ENCODE peak calls at places on chromosomes 1 and 21, in seven cellular contexts. I is fibroblast of lung, J is DND-41, D is astrocyte, U is PC-3, P is colonic mucosa, N is mammary epithelial cell. B is an unnamed sample.

GRCh38 chr1:197171531-197171930 is 25.1 kb upstream of the ASPM start:
- DNase-seq in I (peak; percentile 30), J (no peak), D (no peak), U (peak; percentile 11), P (no peak), N (no peak), B (no peak)

GRCh38 chr1:16139473-16139962 is 16.4 kb downstream of the EPHA2 start:
- DNase-seq in I (peak; percentile 95), J (no peak), D (peak; percentile 94), U (peak; percentile 95), P (no peak), N (peak; percentile 87), B (no peak)

GRCh38 chr1:41362749-41363631 is 1.8 kb downstream of the FOXO6 start:
- DNase-seq in I (no peak), J (no peak), D (no peak), U (no peak), P (no peak), N (no peak), B (no peak)

GRCh38 chr1:102897537-102897936 is 210.8 kb downstream of the COL11A1 start:
- DNase-seq in I (peak; percentile 87), J (no peak), D (peak; percentile 84), U (peak; percentile 85), P (no peak), N (peak; percentile 55), B (no peak)

GRCh38 chr1:11059990-11060948 is at the start of gene SRM:
- DNase-seq in I (peak; percentile 86), J (peak; percentile 92), D (peak; percentile 74), U (peak; percentile 97), P (peak; percentile 89), N (peak; percentile 90), B (no peak)

GRCh38 chr1:62064831-62065230 is 129.8 kb upstream of the L1TD1 start:
- DNase-seq in I (peak; percentile 25), J (no peak), D (peak; percentile 8), U (no peak), P (no peak), N (no peak), B (no peak)

GRCh38 chr1:83619497-83619896 is 379.4 kb downstream of the TTLL7 start:
- DNase-seq in I (no peak), J (no peak), D (no peak), U (no peak), P (no peak), N (no peak), B (peak; percentile 60)

GRCh38 chr1:21672478-21673276 is 3.5 kb upstream of the RAP1GAP start:
- DNase-seq in I (peak; percentile 56), J (no peak), D (peak; percentile 20), U (no peak), P (no peak), N (no peak), B (no peak)

GRCh38 chr1:228174482-228175315 is 9.1 kb downstream of the IBA57 start:
- DNase-seq in I (no peak), J (no peak), D (no peak), U (peak; percentile 51), P (no peak), N (no peak), B (no peak)

GRCh38 chr1:30817548-30817947 is 60.0 kb upstream of the LAPTM5 start:
- DNase-seq in I (no peak), J (no peak), D (no peak), U (no peak), P (no peak), N (no peak), B (no peak)

GRCh38 chr1:30817083-30817450 is 59.5 kb upstream of the LAPTM5 start:
- DNase-seq in I (no peak), J (no peak), D (no peak), U (no peak), P (no peak), N (no peak), B (no peak)

GRCh38 chr1:30814292-30814691 is 56.7 kb upstream of the LAPTM5 start:
- DNase-seq in I (no peak), J (no peak), D (no peak), U (no peak), P (no peak), N (no peak), B (no peak)

GRCh38 chr1:30815556-30815955 is 58.0 kb upstream of the LAPTM5 start:
- DNase-seq in I (no peak), J (no peak), D (no peak), U (no peak), P (no peak), N (no peak), B (no peak)

DNA sequence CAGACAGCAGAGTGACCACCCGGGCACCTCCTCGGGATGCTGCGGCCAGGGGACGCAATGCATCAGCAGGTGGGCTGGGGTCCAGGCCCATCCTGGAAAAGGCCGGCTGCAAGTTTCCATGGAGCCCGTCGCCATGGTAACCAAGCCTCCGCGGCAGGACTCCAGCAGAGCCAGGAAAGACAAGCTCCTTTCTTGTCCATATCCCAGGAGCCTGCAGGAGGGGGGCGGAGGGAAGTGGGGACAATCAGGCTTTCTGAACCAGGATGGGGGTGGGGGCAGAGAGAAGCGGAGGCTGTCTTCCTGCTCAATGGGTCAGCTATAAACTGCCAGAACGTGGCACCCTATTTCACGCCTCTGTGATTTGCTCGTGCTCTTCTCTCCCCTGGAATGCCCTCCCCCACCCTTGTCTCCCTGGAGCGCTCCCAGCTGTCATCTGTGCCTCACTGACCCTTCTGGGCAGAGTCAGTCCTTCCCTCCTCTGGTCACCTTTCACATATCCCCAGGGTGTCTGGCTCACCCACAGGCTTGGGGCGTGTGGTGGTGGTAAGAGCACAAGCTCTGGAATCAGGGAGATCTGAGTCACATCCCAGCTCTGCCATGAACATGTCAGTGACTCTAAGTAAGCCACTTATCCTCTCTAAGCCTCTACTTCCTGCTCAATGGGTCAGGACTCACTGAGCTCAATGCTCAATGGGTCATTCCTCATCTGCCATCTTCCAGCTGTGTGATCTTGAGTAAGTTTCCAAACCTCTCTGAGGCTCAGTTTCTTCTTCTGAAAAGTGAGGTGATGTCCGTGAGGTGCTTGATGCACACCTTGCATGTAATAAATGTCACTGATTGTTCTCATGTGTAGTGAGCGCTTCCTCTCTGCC is 58.9 kb upstream of the LAPTM5 start:
- DNase-seq in I (peak; percentile 94), J (no peak), D (peak; percentile 91), U (peak; percentile 84), P (peak; percentile 31), N (peak; percentile 87), B (no peak)
- H3K27ac ChIP-seq in I (no peak overlapping the region), J (no peak overlapping the region), D (peak overlapping the region; percentile 5), U (no peak overlapping the region), P (peak overlapping the region; percentile 19), N (no peak overlapping the region), B (no peak overlapping the region)

DNA sequence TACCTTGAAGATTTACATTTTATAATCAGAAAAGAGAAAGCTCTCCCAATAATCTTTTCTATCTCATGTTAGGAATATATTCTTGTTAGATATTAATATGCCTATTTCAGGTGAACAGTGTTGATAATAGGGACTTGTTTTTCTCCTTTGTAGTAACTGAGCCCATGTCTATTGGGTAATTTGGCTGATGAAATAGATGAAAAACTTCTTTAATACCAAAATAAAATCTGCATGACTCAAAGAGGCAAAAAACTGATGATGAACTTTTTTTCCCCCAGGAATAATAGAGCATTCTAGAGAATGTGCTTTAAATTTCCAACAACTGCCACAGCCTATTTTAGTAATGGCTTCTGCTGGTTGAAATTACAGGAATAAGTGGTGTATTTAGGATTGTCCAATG is 178.9 kb upstream of the GREM2 start:
- DNase-seq in I (no peak), J (no peak), D (no peak), U (no peak), P (no peak), N (no peak), B (no peak)
- H3K9ac ChIP-seq in I (no peak overlapping the region), J (no peak overlapping the region), D (no peak overlapping the region), U (no peak overlapping the region), P (no peak overlapping the region), N (no peak overlapping the region), B (no peak overlapping the region)

GRCh38 chr21:42386034-42386591 is 9.7 kb downstream of the TMPRSS3 start:
- DNase-seq in I (no peak), J (no peak), D (no peak), U (no peak), P (peak; percentile 71), N (no peak), B (no peak)

GRCh38 chr21:42383331-42383730 is 12.5 kb downstream of the TMPRSS3 start:
- DNase-seq in I (no peak), J (no peak), D (no peak), U (no peak), P (no peak), N (no peak), B (no peak)

GRCh38 chr21:42384184-42384583 is 11.7 kb downstream of the TMPRSS3 start:
- DNase-seq in I (no peak), J (no peak), D (no peak), U (no peak), P (no peak), N (no peak), B (no peak)

GRCh38 chr21:42385619-42386018 is 10.2 kb downstream of the TMPRSS3 start:
- DNase-seq in I (no peak), J (no peak), D (no peak), U (no peak), P (no peak), N (no peak), B (no peak)

DNA sequence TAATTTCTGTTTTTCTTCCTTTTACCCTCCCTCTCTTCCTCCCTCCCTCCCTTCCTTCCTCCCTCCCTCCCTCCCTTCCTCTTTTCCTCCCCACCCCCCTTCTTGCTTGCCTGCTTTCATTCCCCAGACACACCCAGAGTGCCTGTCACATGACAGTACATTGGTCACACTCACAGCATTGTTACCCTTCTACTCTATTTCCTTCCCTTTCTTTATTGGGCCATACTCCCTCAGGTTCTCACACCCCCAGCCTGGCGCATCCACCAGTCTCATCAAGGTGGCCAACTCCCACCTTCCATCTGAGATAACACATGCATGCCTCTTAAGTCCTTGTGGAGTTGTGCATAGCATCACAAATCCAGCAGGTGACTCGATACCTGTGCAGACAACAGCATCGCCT is 10.9 kb downstream of the TMPRSS3 start:
- DNase-seq in I (no peak), J (peak; percentile 18), D (no peak), U (peak; percentile 21), P (peak; percentile 89), N (no peak), B (no peak)
- H3K27ac ChIP-seq in I (no peak overlapping the region), J (peak overlapping the region; percentile 2), D (no peak overlapping the region), U (no peak overlapping the region), P (peak overlapping the region; percentile 40), N (no peak overlapping the region), B (no peak overlapping the region)

DNA sequence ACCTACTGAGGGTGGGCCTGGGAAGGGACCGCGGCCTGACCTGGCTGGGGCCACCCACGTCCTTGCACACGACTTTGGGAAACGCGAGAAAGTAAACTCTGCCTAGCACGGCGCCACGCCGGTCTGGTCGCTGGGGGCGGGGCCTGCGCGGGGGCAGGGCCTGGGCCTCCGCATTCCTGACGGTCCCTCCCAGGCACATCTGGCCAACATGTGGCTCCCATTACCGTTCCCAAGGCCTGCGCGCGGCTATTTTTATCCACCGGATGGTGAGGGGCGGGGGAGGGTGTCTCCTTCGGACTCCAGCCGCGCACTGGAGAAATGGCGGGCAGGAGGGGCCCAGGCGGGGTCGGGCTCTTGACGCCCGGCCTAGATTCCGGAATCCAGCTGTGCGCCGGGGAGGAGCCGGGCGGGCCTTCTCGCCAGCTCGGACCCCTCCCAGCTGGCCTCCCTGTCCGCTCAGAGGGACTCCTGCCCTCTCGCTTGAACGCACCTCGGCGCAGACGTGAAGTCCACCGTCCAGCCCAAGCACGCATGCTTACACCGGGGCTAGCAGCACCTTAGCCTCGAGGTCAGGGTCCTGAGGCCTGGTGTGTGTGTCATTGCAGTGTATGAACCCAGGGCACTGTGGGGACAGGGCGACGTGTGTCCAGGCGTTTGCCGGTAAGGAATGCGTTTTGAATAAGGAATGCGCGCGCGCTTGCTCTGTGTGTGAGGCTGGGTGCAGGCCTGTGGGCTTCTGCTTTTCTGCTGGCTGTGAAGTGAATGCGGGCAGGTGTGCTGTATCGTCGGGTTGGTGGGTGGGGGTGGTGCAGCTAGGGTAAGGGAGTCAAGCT is 2.1 kb downstream of the EVA1B start:
- DNase-seq in I (peak; percentile 66), J (no peak), D (peak; percentile 52), U (no peak), P (peak; percentile 57), N (no peak), B (peak; percentile 32)
- H3K9ac ChIP-seq in I (peak overlapping the region; percentile 94), J (no peak overlapping the region), D (peak overlapping the region; percentile 87), U (no peak overlapping the region), P (peak overlapping the region; percentile 26), N (no peak overlapping the region), B (peak overlapping the region; percentile 74)

GRCh38 chr1:146049436-146049835 is 27.9 kb upstream of the HJV start:
- DNase-seq in I (no peak), J (no peak), D (no peak), U (no peak), P (no peak), N (no peak), B (no peak)
- H3K27ac ChIP-seq in I (no peak overlapping the region), J (no peak overlapping the region), D (no peak overlapping the region), U (no peak overlapping the region), P (no peak overlapping the region), N (no peak overlapping the region), B (peak overlapping the region; percentile 78)

B was measured in SK-N-MC.